ENCODE peak calls at places on chromosomes 11 and 22, in four cellular contexts. One of them, this sample, is unnamed.

GRCh38 chr11:12171921-12172320 is 61.5 kb downstream of the MICAL2 start:
- DNase-seq in GM13977: no peak
- DNase-seq in fibroblast of pulmonary artery: no peak
- DNase-seq in retinal pigment epithelial cell: no peak
- DNase-seq in this sample: no peak

GRCh38 chr11:12723410-12724297 is 49.4 kb downstream of the TEAD1 start:
- DNase-seq in GM13977: no peak
- DNase-seq in fibroblast of pulmonary artery: peak
- DNase-seq in retinal pigment epithelial cell: no peak
- DNase-seq in this sample: peak

GRCh38 chr11:102155676-102156075 is 45.4 kb downstream of the YAP1 start:
- DNase-seq in GM13977: no peak
- DNase-seq in fibroblast of pulmonary artery: no peak
- DNase-seq in retinal pigment epithelial cell: no peak
- DNase-seq in this sample: no peak

GRCh38 chr22:34897126-34897525 is 168.8 kb upstream of the ISX start:
- DNase-seq in GM13977: no peak
- DNase-seq in fibroblast of pulmonary artery: no peak
- DNase-seq in retinal pigment epithelial cell: no peak
- DNase-seq in this sample: no peak

GRCh38 chr11:131027501-131027900 is 111.2 kb upstream of the SNX19 start:
- DNase-seq in GM13977: no peak
- DNase-seq in fibroblast of pulmonary artery: peak
- DNase-seq in retinal pigment epithelial cell: no peak
- DNase-seq in this sample: no peak

GRCh38 chr11:96311120-96311568 is 31.9 kb downstream of the MAML2 start:
- DNase-seq in GM13977: no peak
- DNase-seq in fibroblast of pulmonary artery: peak
- DNase-seq in retinal pigment epithelial cell: no peak
- DNase-seq in this sample: peak

GRCh38 chr11:78140392-78141077 is 1.1 kb upstream of the ALG8 start:
- DNase-seq in GM13977: peak
- DNase-seq in fibroblast of pulmonary artery: no peak
- DNase-seq in retinal pigment epithelial cell: no peak
- DNase-seq in this sample: no peak

GRCh38 chr11:31957674-31958073 is 133.2 kb upstream of the RCN1 start:
- DNase-seq in GM13977: no peak
- DNase-seq in fibroblast of pulmonary artery: no peak
- DNase-seq in retinal pigment epithelial cell: no peak
- DNase-seq in this sample: no peak

GRCh38 chr11:66142370-66143263 is 72.5 kb downstream of the PACS1 start:
- DNase-seq in GM13977: no peak
- DNase-seq in fibroblast of pulmonary artery: peak
- DNase-seq in retinal pigment epithelial cell: no peak
- DNase-seq in this sample: peak

GRCh38 chr11:102666331-102666957 is 39.1 kb downstream of the MMP27 start:
- DNase-seq in GM13977: peak
- DNase-seq in fibroblast of pulmonary artery: peak
- DNase-seq in retinal pigment epithelial cell: peak
- DNase-seq in this sample: peak

GRCh38 chr22:37455896-37456295 is 28.6 kb upstream of the ELFN2 start:
- DNase-seq in GM13977: no peak
- DNase-seq in fibroblast of pulmonary artery: peak
- DNase-seq in retinal pigment epithelial cell: no peak
- DNase-seq in this sample: peak

GRCh38 chr22:24146190-24146616 is 35.1 kb upstream of the SUSD2 start:
- DNase-seq in GM13977: peak
- DNase-seq in fibroblast of pulmonary artery: peak
- DNase-seq in retinal pigment epithelial cell: peak
- DNase-seq in this sample: peak

GRCh38 chr11:66725646-66726045 is 3.4 kb downstream of the SPTBN2 start:
- DNase-seq in GM13977: no peak
- DNase-seq in fibroblast of pulmonary artery: peak
- DNase-seq in retinal pigment epithelial cell: no peak
- DNase-seq in this sample: no peak

GRCh38 chr11:6623391-6624363 is 4.5 kb upstream of the TPP1 start:
- DNase-seq in GM13977: no peak
- DNase-seq in fibroblast of pulmonary artery: no peak
- DNase-seq in retinal pigment epithelial cell: no peak
- DNase-seq in this sample: no peak

GRCh38 chr11:94849836-94850235 is 81.7 kb downstream of the AMOTL1 start:
- DNase-seq in GM13977: no peak
- DNase-seq in fibroblast of pulmonary artery: peak
- DNase-seq in retinal pigment epithelial cell: no peak
- DNase-seq in this sample: no peak

GRCh38 chr22:22843848-22844247 is 43.8 kb upstream of the IGLL5 start:
- DNase-seq in GM13977: no peak
- DNase-seq in fibroblast of pulmonary artery: no peak
- DNase-seq in retinal pigment epithelial cell: no peak
- DNase-seq in this sample: no peak

GRCh38 chr11:58498464-58498863 is 9.4 kb downstream of the OR5B21 start:
- DNase-seq in GM13977: no peak
- DNase-seq in fibroblast of pulmonary artery: peak
- DNase-seq in retinal pigment epithelial cell: no peak
- DNase-seq in this sample: no peak

GRCh38 chr11:62842171-62842717 is 2.9 kb upstream of the WDR74 start:
- DNase-seq in GM13977: no peak
- DNase-seq in fibroblast of pulmonary artery: no peak
- DNase-seq in retinal pigment epithelial cell: no peak
- DNase-seq in this sample: no peak

GRCh38 chr11:55949330-55949729 is 13.1 kb upstream of the OR5I1 start:
- DNase-seq in GM13977: no peak
- DNase-seq in fibroblast of pulmonary artery: no peak
- DNase-seq in retinal pigment epithelial cell: no peak
- DNase-seq in this sample: no peak

GRCh38 chr11:128845334-128845780 is 21.7 kb downstream of the KCNJ1 start:
- DNase-seq in GM13977: no peak
- DNase-seq in fibroblast of pulmonary artery: no peak
- DNase-seq in retinal pigment epithelial cell: no peak
- DNase-seq in this sample: no peak

GRCh38 chr11:128853556-128853955 is 13.5 kb downstream of the KCNJ1 start:
- DNase-seq in GM13977: no peak
- DNase-seq in fibroblast of pulmonary artery: no peak
- DNase-seq in retinal pigment epithelial cell: no peak
- DNase-seq in this sample: no peak

GRCh38 chr11:128846985-128847384 is 20.1 kb downstream of the KCNJ1 start:
- DNase-seq in GM13977: no peak
- DNase-seq in fibroblast of pulmonary artery: no peak
- DNase-seq in retinal pigment epithelial cell: no peak
- DNase-seq in this sample: no peak

GRCh38 chr11:128852327-128853023 is 14.6 kb downstream of the KCNJ1 start:
- DNase-seq in GM13977: no peak
- DNase-seq in fibroblast of pulmonary artery: no peak
- DNase-seq in retinal pigment epithelial cell: no peak
- DNase-seq in this sample: no peak

GRCh38 chr11:128848815-128849455 is 18.2 kb downstream of the KCNJ1 start:
- DNase-seq in GM13977: peak
- DNase-seq in fibroblast of pulmonary artery: peak
- DNase-seq in retinal pigment epithelial cell: no peak
- DNase-seq in this sample: peak
- TF ChIP-seq CTCF in GM13977: peak
- TF ChIP-seq CTCF in fibroblast of pulmonary artery: peak
- TF ChIP-seq CTCF in retinal pigment epithelial cell: peak
- TF ChIP-seq CTCF in this sample: peak

DNA sequence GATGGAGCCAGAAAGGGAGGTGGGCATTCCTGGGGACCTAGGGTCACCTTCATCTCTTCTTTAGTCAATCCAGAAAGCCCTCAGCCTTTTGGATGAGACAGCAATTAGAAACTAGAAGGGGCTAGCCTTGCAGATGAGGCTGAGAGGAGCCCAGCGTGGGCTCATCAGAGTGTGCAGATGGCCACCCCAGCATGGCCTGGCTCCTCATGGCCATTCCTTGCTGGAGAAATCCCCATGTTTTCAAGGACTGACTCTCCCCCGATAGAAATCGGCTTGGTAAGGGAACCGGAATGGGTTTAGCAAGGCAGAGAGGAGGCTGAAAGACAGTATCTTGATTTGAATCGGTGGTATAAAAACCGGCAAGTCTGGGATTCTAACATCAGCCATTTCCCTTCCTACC is 274.6 kb downstream of the BUD13 start:
- DNase-seq in GM13977: no peak
- DNase-seq in fibroblast of pulmonary artery: no peak
- DNase-seq in retinal pigment epithelial cell: no peak
- DNase-seq in this sample: no peak
- TF ChIP-seq CTCF in GM13977: no peak
- TF ChIP-seq CTCF in fibroblast of pulmonary artery: no peak
- TF ChIP-seq CTCF in retinal pigment epithelial cell: no peak
- TF ChIP-seq CTCF in this sample: no peak

GRCh38 chr22:27329966-27330645 is 471.4 kb downstream of the MN1 start:
- DNase-seq in GM13977: no peak
- DNase-seq in fibroblast of pulmonary artery: no peak
- DNase-seq in retinal pigment epithelial cell: peak
- DNase-seq in this sample: no peak

GRCh38 chr22:27327981-27328721 is 473.4 kb downstream of the MN1 start:
- DNase-seq in GM13977: no peak
- DNase-seq in fibroblast of pulmonary artery: no peak
- DNase-seq in retinal pigment epithelial cell: no peak
- DNase-seq in this sample: no peak

GRCh38 chr22:27329471-27329870 is 472.1 kb downstream of the MN1 start:
- DNase-seq in GM13977: no peak
- DNase-seq in fibroblast of pulmonary artery: no peak
- DNase-seq in retinal pigment epithelial cell: no peak
- DNase-seq in this sample: no peak

GRCh38 chr22:27335102-27335660 is 466.4 kb downstream of the MN1 start:
- DNase-seq in GM13977: no peak
- DNase-seq in fibroblast of pulmonary artery: no peak
- DNase-seq in retinal pigment epithelial cell: no peak
- DNase-seq in this sample: no peak

GRCh38 chr22:27331526-27332281 is 469.9 kb downstream of the MN1 start:
- DNase-seq in GM13977: no peak
- DNase-seq in fibroblast of pulmonary artery: peak
- DNase-seq in retinal pigment epithelial cell: peak
- DNase-seq in this sample: peak
- TF ChIP-seq CTCF in GM13977: no peak
- TF ChIP-seq CTCF in fibroblast of pulmonary artery: peak
- TF ChIP-seq CTCF in retinal pigment epithelial cell: peak
- TF ChIP-seq CTCF in this sample: peak

GRCh38 chr11:106920899-106921504 is 97.3 kb downstream of the GUCY1A2 start:
- DNase-seq in GM13977: no peak
- DNase-seq in fibroblast of pulmonary artery: peak
- DNase-seq in retinal pigment epithelial cell: no peak
- DNase-seq in this sample: no peak

GRCh38 chr11:106914409-106914808 is 103.9 kb downstream of the GUCY1A2 start:
- DNase-seq in GM13977: no peak
- DNase-seq in fibroblast of pulmonary artery: no peak
- DNase-seq in retinal pigment epithelial cell: no peak
- DNase-seq in this sample: no peak

DNA sequence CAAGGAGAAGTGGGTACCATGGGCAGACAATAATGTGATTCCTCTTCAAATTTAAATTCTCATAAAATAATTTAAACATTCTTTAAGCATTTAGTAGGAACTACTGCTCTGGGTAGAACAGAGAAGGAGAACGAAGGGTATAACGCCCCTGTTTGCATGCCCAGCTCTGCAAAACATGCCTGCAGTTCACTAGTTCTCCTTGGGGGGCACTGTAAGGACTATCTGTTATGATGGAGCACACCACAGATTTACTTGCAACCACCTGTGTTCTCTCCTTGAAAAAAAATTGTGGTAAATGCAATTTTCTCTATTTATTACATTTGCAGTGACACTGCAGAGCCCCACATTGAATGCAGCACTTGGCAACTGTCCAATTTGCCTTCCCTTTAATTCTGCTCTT is 100.3 kb downstream of the GUCY1A2 start:
- DNase-seq in GM13977: peak
- DNase-seq in fibroblast of pulmonary artery: peak
- DNase-seq in retinal pigment epithelial cell: no peak
- DNase-seq in this sample: no peak
- TF ChIP-seq CTCF in GM13977: peak
- TF ChIP-seq CTCF in fibroblast of pulmonary artery: peak
- TF ChIP-seq CTCF in retinal pigment epithelial cell: peak
- TF ChIP-seq CTCF in this sample: peak

GRCh38 chr22:43848366-43849171 is 13.7 kb downstream of the SULT4A1 start:
- DNase-seq in GM13977: no peak
- DNase-seq in fibroblast of pulmonary artery: peak
- DNase-seq in retinal pigment epithelial cell: no peak
- DNase-seq in this sample: no peak
- TF ChIP-seq CTCF in GM13977: peak
- TF ChIP-seq CTCF in fibroblast of pulmonary artery: peak
- TF ChIP-seq CTCF in retinal pigment epithelial cell: peak
- TF ChIP-seq CTCF in this sample: peak

GRCh38 chr22:45832180-45832579 is 144.8 kb downstream of the WNT7B start:
- DNase-seq in GM13977: no peak
- DNase-seq in fibroblast of pulmonary artery: no peak
- DNase-seq in retinal pigment epithelial cell: no peak
- DNase-seq in this sample: no peak
- TF ChIP-seq CTCF in GM13977: no peak
- TF ChIP-seq CTCF in fibroblast of pulmonary artery: peak
- TF ChIP-seq CTCF in retinal pigment epithelial cell: peak
- TF ChIP-seq CTCF in this sample: peak

GRCh38 chr22:20215742-20216141 is 52.4 kb downstream of the RTN4R start:
- DNase-seq in GM13977: no peak
- DNase-seq in fibroblast of pulmonary artery: no peak
- DNase-seq in retinal pigment epithelial cell: no peak
- DNase-seq in this sample: no peak
- TF ChIP-seq CTCF in GM13977: peak
- TF ChIP-seq CTCF in fibroblast of pulmonary artery: no peak
- TF ChIP-seq CTCF in retinal pigment epithelial cell: no peak
- TF ChIP-seq CTCF in this sample: peak

This sample was measured in brain microvascular endothelial cell.